ENCODE peak calls at places on chromosomes 1 and 21, in nine cellular contexts. I is suprapubic skin, G is neural crest cell, Y is amniotic stem cell, O is MM.1S, Z is left cardiac atrium, E is cardiac muscle cell, T is activated T-cell treated with anti-CD3 and anti-CD28 coated beads for 1 hour, D is M059J. X is an unnamed sample.

GRCh38 chr1:38114231-38114630 is 67.6 kb upstream of the POU3F1 start:
- DNase-seq in I (no peak), G (no peak), Y (no peak), O (no peak), Z (no peak), E (no peak), T (no peak), D (peak), X (peak)

GRCh38 chr1:160353223-160353622 is 10.0 kb downstream of the NCSTN start:
- DNase-seq in I (no peak), G (no peak), Y (no peak), O (no peak), Z (no peak), E (no peak), T (no peak), D (no peak), X (no peak)

GRCh38 chr21:38979271-38980196 is 173.8 kb downstream of the ETS2 start:
- DNase-seq in I (no peak), G (no peak), Y (no peak), O (no peak), Z (no peak), E (no peak), T (no peak), D (peak), X (no peak)

GRCh38 chr1:70034403-70034802 is 171.0 kb downstream of the LRRC40 start:
- DNase-seq in I (no peak), G (no peak), Y (no peak), O (no peak), Z (no peak), E (peak), T (no peak), D (peak), X (no peak)

GRCh38 chr1:66676616-66677298 is 75.5 kb upstream of the DYNLT5 start:
- DNase-seq in I (no peak), G (no peak), Y (no peak), O (no peak), Z (no peak), E (no peak), T (no peak), D (peak), X (no peak)

GRCh38 chr1:83910461-83910860 is 88.5 kb downstream of the TTLL7 start:
- DNase-seq in I (no peak), G (no peak), Y (no peak), O (no peak), Z (no peak), E (no peak), T (no peak), D (no peak), X (no peak)

GRCh38 chr1:53658489-53659230 is 80.3 kb downstream of the GLIS1 start:
- DNase-seq in I (peak), G (no peak), Y (no peak), O (no peak), Z (no peak), E (peak), T (no peak), D (no peak), X (no peak)

GRCh38 chr1:108803548-108803947 is 53.3 kb downstream of the AKNAD1 start:
- DNase-seq in I (no peak), G (no peak), Y (no peak), O (no peak), Z (no peak), E (no peak), T (no peak), D (no peak), X (no peak)

GRCh38 chr1:156410238-156410637 is 41.2 kb downstream of the RHBG start:
- DNase-seq in I (no peak), G (no peak), Y (no peak), O (no peak), Z (no peak), E (no peak), T (no peak), D (no peak), X (no peak)

GRCh38 chr1:45769261-45769932 is 18.9 kb upstream of the IPP start:
- DNase-seq in I (no peak), G (no peak), Y (no peak), O (no peak), Z (no peak), E (peak), T (no peak), D (peak), X (peak)

GRCh38 chr1:18560692-18561091 is 70.0 kb upstream of the PAX7 start:
- DNase-seq in I (no peak), G (no peak), Y (no peak), O (no peak), Z (no peak), E (peak), T (no peak), D (no peak), X (no peak)

GRCh38 chr1:210233495-210234253 is 1.1 kb downstream of the SERTAD4 start:
- DNase-seq in I (no peak), G (peak), Y (peak), O (peak), Z (peak), E (peak), T (no peak), D (peak), X (peak)

GRCh38 chr1:98921817-98922216 is 82.8 kb downstream of the PLPPR5 start:
- DNase-seq in I (no peak), G (no peak), Y (no peak), O (no peak), Z (no peak), E (no peak), T (no peak), D (no peak), X (no peak)

GRCh38 chr1:192557841-192558595 is 17.6 kb upstream of the RGS1 start:
- DNase-seq in I (no peak), G (no peak), Y (no peak), O (no peak), Z (no peak), E (no peak), T (no peak), D (no peak), X (no peak)

GRCh38 chr21:37237764-37238163 is 29.4 kb downstream of the VPS26C start:
- DNase-seq in I (no peak), G (no peak), Y (no peak), O (no peak), Z (no peak), E (no peak), T (no peak), D (no peak), X (no peak)